ENCODE peak calls at places on chromosomes 2 and 18, in seven cellular contexts. A is body of pancreas, K is esophagus squamous epithelium, T is IMR-90, X is HepG2, Q is esophagus muscularis mucosa, H is heart left ventricle. P is an unnamed sample.
A peak's percentile ranks its signal among the peaks of the same experiment; 100 is the strongest.

GRCh38 chr2:195612515-195613495 is 44.2 kb upstream of the SLC39A10 start:
- DNase-seq in H (no peak), K (no peak), X (peak; percentile 57), A (peak; percentile 42), T (peak; percentile 82), Q (no peak), P (no peak)

GRCh38 chr2:29627366-29627765 is 294.0 kb downstream of the ALK start:
- DNase-seq in Q (no peak), T (peak; percentile 91), K (no peak), A (no peak), H (no peak), X (no peak), P (no peak)

GRCh38 chr2:60510713-60511112 is 42.7 kb downstream of the BCL11A start:
- DNase-seq in X (no peak), T (no peak), Q (no peak), H (no peak), A (no peak), K (no peak), P (no peak)

GRCh38 chr2:67760995-67761394 is 301.8 kb downstream of the C1D start:
- DNase-seq in T (no peak), H (no peak), X (no peak), K (no peak), Q (no peak), A (no peak), P (no peak)

GRCh38 chr2:170967553-170967952 is 38.5 kb downstream of the GORASP2 start:
- DNase-seq in A (no peak), K (no peak), H (no peak), X (no peak), Q (no peak), T (no peak), P (no peak)

GRCh38 chr2:69196327-69197117 is 183.5 kb downstream of the ANTXR1 start:
- DNase-seq in H (no peak), K (no peak), X (peak; percentile 75), A (peak; percentile 40), T (peak; percentile 98), Q (no peak), P (no peak)

GRCh38 chr18:74147779-74148542 is at the start of the genes FBXO15 and TIMM21:
- DNase-seq in K (peak; percentile 77), T (peak; percentile 96), A (peak; percentile 97), H (peak; percentile 98), Q (peak; percentile 99), X (peak; percentile 95), P (peak; percentile 100)

GRCh38 chr2:69291004-69291650 is 95.9 kb downstream of the GFPT1 start:
- DNase-seq in Q (no peak), X (peak; percentile 70), A (peak; percentile 42), H (no peak), T (peak; percentile 86), K (no peak), P (no peak)

GRCh38 chr2:152012697-152013096 is 86.1 kb downstream of the CACNB4 start:
- DNase-seq in T (peak; percentile 42), K (no peak), H (no peak), Q (no peak), A (no peak), X (no peak), P (no peak)

GRCh38 chr2:132547089-132547687 is 122.8 kb downstream of the LYPD1 start:
- DNase-seq in T (peak; percentile 85), K (no peak), Q (no peak), H (no peak), A (peak; percentile 83), X (peak; percentile 59), P (peak; percentile 45)

GRCh38 chr2:194819367-194819766 is 837.7 kb upstream of the SLC39A10 start:
- DNase-seq in K (no peak), A (no peak), H (no peak), Q (no peak), T (no peak), X (no peak), P (no peak)

GRCh38 chr2:227877359-227878309 is 6.2 kb downstream of the DAW1 start:
- DNase-seq in H (no peak), K (no peak), T (no peak), Q (no peak), A (no peak), X (no peak), P (no peak)

DNA sequence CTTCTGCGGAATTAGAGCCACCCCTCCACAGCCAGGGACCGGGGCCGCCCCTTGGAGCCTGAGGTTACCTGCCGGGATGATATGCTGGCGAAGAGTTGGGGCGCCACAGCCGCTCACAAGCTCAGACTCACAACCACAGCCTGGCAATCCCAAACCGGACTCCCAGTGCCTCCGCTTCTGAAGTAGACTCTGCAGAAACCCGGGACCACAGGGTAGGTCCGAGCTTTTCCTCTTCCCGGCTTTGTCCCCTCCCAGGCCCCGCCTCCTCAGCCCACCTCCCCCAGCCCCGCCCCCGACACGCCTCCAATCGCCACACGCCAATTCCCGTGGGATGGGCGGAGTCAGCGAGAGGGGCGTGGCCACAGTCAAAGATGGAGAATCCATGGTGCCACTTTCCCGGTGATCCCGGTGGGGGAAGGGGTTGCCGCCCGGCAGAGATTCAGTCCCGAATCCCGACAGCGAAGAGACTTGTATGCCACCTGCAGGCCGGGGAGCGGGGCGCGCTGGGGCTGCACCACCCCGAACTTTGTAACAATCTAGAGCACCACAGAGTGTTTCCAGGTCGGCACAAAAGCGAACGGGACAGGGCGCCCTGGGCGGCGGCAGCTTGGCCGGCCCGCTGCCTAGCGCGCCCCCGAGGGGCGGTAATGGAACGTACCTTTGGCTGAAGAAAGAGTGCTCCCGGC is at the start of gene IDH1:
- DNase-seq in T (peak; percentile 89), A (peak; percentile 97), Q (peak; percentile 99), H (peak; percentile 98), K (peak; percentile 59), X (peak; percentile 94), P (peak; percentile 94)
- TF ChIP-seq POLR2A in T (no peak), A (peak; percentile 79), Q (no peak), H (no peak), K (peak; percentile 51), X (peak; percentile 86), P (peak; percentile 33)

GRCh38 chr2:44167908-44168683 is 579 bp upstream of the PPM1B start:
- DNase-seq in T (peak; percentile 100), X (peak; percentile 100), K (peak; percentile 100), H (peak; percentile 96), A (peak; percentile 100), Q (peak; percentile 100), P (peak; percentile 100)
- TF ChIP-seq POLR2A in T (peak; percentile 51), X (peak; percentile 78), K (peak; percentile 49), H (no peak), A (peak; percentile 80), Q (peak; percentile 7), P (peak; percentile 73)

GRCh38 chr2:229270551-229271410 is at the start of gene PID1:
- DNase-seq in K (no peak), X (no peak), A (peak; percentile 42), H (peak; percentile 68), T (peak; percentile 5), Q (no peak), P (no peak)
- TF ChIP-seq POLR2A in K (peak; percentile 58), X (no peak), A (peak; percentile 47), H (no peak), T (no peak), Q (no peak), P (no peak)

DNA sequence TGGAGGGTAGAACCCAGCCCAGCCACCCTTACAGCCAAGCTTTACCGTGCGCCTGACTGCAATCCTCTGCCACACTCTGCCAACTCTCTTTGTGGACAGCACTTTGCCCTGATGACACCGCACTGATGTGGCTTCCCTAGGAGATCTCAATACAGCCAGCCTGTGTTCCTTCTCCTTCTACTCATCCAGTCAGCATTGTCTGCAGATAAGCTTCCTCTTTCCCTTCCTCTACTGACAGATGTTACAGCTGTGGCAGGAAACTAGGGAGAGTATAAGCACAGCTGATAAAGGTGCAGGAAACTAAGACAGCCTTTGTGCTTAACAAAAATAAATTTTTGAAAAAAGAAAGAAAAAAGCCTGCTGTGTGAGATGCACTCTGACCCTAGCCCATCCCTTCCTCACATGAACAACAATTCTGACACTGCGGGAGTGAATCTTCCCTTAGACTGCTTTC is 25.0 kb downstream of the CEP68 start:
- DNase-seq in A (peak; percentile 43), H (no peak), X (no peak), T (no peak), Q (no peak), K (no peak), P (no peak)
- TF ChIP-seq POLR2A in A (no peak), H (no peak), X (no peak), T (no peak), Q (no peak), K (no peak), P (no peak)